ENCODE peak calls at places on chromosome 19, in six cellular contexts. Y is Panc1, J is K562, F is A549, V is HCT116, U is SK-N-SH. Q is an unnamed sample. For H3K4me1, the result is how much of the 10 kb centered on the place peaks cover.

GRCh38 chr19:36060430-36060829 is 5.7 kb downstream of the WDR62 start:
- DNase-seq in Y (no peak), J (peak), F (peak), V (no peak), U (peak), Q (peak)

GRCh38 chr19:49363265-49364082 is at the start of gene DKKL1:
- DNase-seq in Y (peak), J (peak), F (peak), V (peak), U (peak), Q (peak)

GRCh38 chr19:31675187-31675913 is 326.1 kb upstream of the TSHZ3 start:
- DNase-seq in Y (no peak), J (no peak), F (no peak), V (no peak), U (no peak), Q (no peak)

GRCh38 chr19:10139952-10140351 is 20.3 kb upstream of the EIF3G start:
- DNase-seq in Y (no peak), J (no peak), F (no peak), V (no peak), U (no peak), Q (no peak)

GRCh38 chr19:17001603-17002183 is 24.9 kb downstream of the CPAMD8 start:
- DNase-seq in Y (no peak), J (peak), F (no peak), V (no peak), U (no peak), Q (peak)

GRCh38 chr19:16365300-16365996 is 40.8 kb downstream of the KLF2 start:
- DNase-seq in Y (no peak), J (no peak), F (no peak), V (no peak), U (no peak), Q (no peak)

GRCh38 chr19:15448778-15449619 is 757 bp downstream of the WIZ start:
- DNase-seq in Y (no peak), J (peak), F (peak), V (no peak), U (peak), Q (peak)

GRCh38 chr19:2551864-2552185 is 75.9 kb downstream of the GADD45B start:
- DNase-seq in Y (no peak), J (no peak), F (no peak), V (no peak), U (no peak), Q (no peak)

GRCh38 chr19:15945301-15945700 is 3.5 kb upstream of the OR10H4 start:
- DNase-seq in Y (no peak), J (no peak), F (no peak), V (no peak), U (no peak), Q (no peak)

GRCh38 chr19:45920458-45920857 is 5.9 kb upstream of the NANOS2 start:
- DNase-seq in Y (no peak), J (no peak), F (no peak), V (no peak), U (no peak), Q (no peak)

GRCh38 chr19:35986664-35987570 is 8.1 kb upstream of the SDHAF1 start:
- DNase-seq in Y (no peak), J (peak), F (peak), V (no peak), U (peak), Q (peak)

GRCh38 chr19:2014081-2014693 is 1.3 kb downstream of the BTBD2 start:
- DNase-seq in Y (no peak), J (no peak), F (no peak), V (no peak), U (peak), Q (no peak)

GRCh38 chr19:44642375-44642774 is 1.3 kb upstream of the PVR start:
- DNase-seq in Y (no peak), J (no peak), F (no peak), V (no peak), U (no peak), Q (no peak)

GRCh38 chr19:39937094-39937493 is 2.7 kb upstream of the FCGBP start:
- DNase-seq in Y (no peak), J (no peak), F (no peak), V (no peak), U (no peak), Q (no peak)

GRCh38 chr19:2064788-2065524 is 13.9 kb upstream of the MKNK2 start:
- DNase-seq in Y (no peak), J (no peak), F (no peak), V (no peak), U (no peak), Q (no peak)

GRCh38 chr19:15288146-15288963 is 44.0 kb downstream of the BRD4 start:
- DNase-seq in Y (no peak), J (no peak), F (no peak), V (no peak), U (peak), Q (no peak)

GRCh38 chr19:17829855-17830566 is 8.7 kb upstream of the INSL3 start:
- DNase-seq in Y (peak), J (peak), F (peak), V (peak), U (peak), Q (peak)

GRCh38 chr19:55441692-55442321 is 1.3 kb downstream of the SHISA7 start:
- DNase-seq in Y (no peak), J (peak), F (no peak), V (no peak), U (no peak), Q (peak)

GRCh38 chr19:12364391-12365093 is 941 bp downstream of the ZNF442 start:
- DNase-seq in Y (no peak), J (peak), F (no peak), V (no peak), U (peak), Q (peak)

GRCh38 chr19:55305491-55305890 is 19.6 kb downstream of the TMEM150B start:
- DNase-seq in Y (no peak), J (peak), F (peak), V (no peak), U (peak), Q (peak)

GRCh38 chr19:5308471-5309437 is 31.9 kb downstream of the PTPRS start:
- DNase-seq in Y (no peak), J (peak), F (no peak), V (peak), U (peak), Q (no peak)

GRCh38 chr19:30593358-30593757 is 221.2 kb downstream of the ZNF536 start:
- DNase-seq in Y (no peak), J (no peak), F (no peak), V (no peak), U (no peak), Q (no peak)

GRCh38 chr19:42850981-42851717 is 28.4 kb downstream of the PSG1 start:
- DNase-seq in Y (peak), J (no peak), F (peak), V (peak), U (no peak), Q (no peak)

GRCh38 chr19:49672131-49672919 is 4.7 kb upstream of the PRMT1 start:
- DNase-seq in Y (no peak), J (peak), F (peak), V (peak), U (peak), Q (peak)

GRCh38 chr19:42284641-42285341 is 15.7 kb downstream of the CIC start:
- DNase-seq in Y (no peak), J (no peak), F (no peak), V (no peak), U (no peak), Q (peak)

GRCh38 chr19:41386442-41386841 is 10.1 kb downstream of the TMEM91 start:
- DNase-seq in Y (no peak), J (no peak), F (no peak), V (no peak), U (no peak), Q (no peak)

GRCh38 chr19:33325920-33326319 is 23.6 kb upstream of the CEBPA start:
- DNase-seq in Y (no peak), J (no peak), F (no peak), V (no peak), U (no peak), Q (no peak)

GRCh38 chr19:43450545-43450997 is 14.8 kb downstream of the LYPD3 start:
- DNase-seq in Y (no peak), J (no peak), F (no peak), V (no peak), U (no peak), Q (no peak)

GRCh38 chr19:2129892-2130770 is 21.2 kb downstream of the AP3D1 start:
- DNase-seq in Y (no peak), J (no peak), F (no peak), V (no peak), U (no peak), Q (no peak)

GRCh38 chr19:5913739-5914357 is at the start of gene CAPS:
- DNase-seq in Y (no peak), J (no peak), F (peak), V (no peak), U (no peak), Q (no peak)

GRCh38 chr19:28475525-28475924 is 737.4 kb downstream of the UQCRFS1 start:
- DNase-seq in Y (no peak), J (no peak), F (no peak), V (no peak), U (no peak), Q (no peak)

GRCh38 chr19:4721196-4721595 is 2.4 kb downstream of the DPP9 start:
- DNase-seq in Y (no peak), J (no peak), F (no peak), V (no peak), U (no peak), Q (no peak)

GRCh38 chr19:49335784-49336481 is 727 bp downstream of the CD37 start:
- DNase-seq in Y (no peak), J (no peak), F (no peak), V (no peak), U (no peak), Q (no peak)

GRCh38 chr19:53870485-53870844 is 2.8 kb downstream of the MYADM start:
- DNase-seq in Y (no peak), J (no peak), F (no peak), V (no peak), U (no peak), Q (no peak)

GRCh38 chr19:577439-578392 is 5.3 kb downstream of the BSG start:
- DNase-seq in Y (no peak), J (no peak), F (no peak), V (no peak), U (no peak), Q (peak)

GRCh38 chr19:572891-573825 is 762 bp downstream of the BSG start:
- DNase-seq in Y (no peak), J (peak), F (no peak), V (no peak), U (peak), Q (peak)

GRCh38 chr19:574658-575526 is 2.5 kb downstream of the BSG start:
- DNase-seq in Y (no peak), J (peak), F (no peak), V (no peak), U (no peak), Q (peak)

GRCh38 chr19:576768-577438 is 4.5 kb downstream of the BSG start:
- DNase-seq in Y (no peak), J (no peak), F (no peak), V (no peak), U (no peak), Q (no peak)

GRCh38 chr19:575527-576506 is 3.4 kb downstream of the BSG start:
- DNase-seq in Y (no peak), J (peak), F (no peak), V (no peak), U (peak), Q (peak)
- TF ChIP-seq REST in Y (no peak), J (no peak), F (no peak), V (no peak), U (no peak), Q (no peak)

DNA sequence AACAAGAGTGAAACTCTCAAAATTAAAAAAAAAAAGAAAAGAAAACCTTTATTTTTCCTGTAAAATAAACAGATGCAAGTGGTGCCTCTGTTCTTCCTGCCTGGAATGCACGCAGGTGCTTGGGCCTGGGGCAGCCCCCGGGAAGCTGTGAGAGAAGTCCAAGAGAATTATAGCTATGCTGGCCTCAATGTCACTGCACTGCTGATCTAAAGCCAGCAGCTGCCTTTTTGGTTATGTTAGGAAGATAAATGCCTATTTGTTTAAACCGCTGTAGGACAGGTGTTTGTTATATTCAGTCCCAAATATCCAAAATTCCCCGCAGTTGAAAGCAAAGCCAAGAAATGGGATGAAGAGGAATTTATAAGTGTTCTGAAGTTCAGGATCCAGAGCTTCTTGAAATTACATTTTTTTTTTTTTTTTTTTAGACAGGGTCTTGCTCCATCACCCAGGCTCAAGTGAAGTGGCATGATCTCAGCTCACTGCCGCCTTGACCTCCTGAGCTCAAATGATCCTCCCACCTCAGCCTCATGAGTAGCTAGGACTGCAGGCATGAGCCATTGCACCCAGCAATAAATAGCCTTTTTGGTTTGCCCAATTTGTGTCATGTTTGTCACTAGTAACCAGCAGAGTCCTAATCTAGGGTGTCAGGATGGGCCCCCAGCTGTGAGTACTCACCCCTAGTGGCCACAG is 2.3 kb downstream of the RINL start:
- DNase-seq in Y (no peak), J (no peak), F (no peak), V (no peak), U (no peak), Q (no peak)
- H3K4me1 ChIP-seq in Y (under half), J (under half), F (under half), V (under half), U (under half), Q (under half)

DNA sequence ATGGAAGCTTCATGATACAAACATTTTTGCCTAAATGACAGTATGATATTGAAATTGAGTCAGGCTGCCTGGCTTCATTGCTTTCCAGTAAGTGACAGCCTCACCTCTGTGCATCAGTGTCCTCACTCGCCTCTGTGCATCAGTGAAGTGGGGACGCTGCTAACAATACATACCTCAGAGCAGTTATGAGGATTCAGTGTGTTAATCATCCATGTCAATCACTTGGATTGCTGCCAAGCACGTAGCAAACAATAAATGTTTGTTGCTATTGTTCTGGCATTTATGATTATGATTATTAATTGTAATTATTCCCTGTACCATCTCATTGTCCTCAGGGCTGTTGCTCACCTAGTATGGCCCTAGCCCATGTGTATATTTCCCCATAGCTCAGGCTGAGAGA is 8.8 kb downstream of the PPP2R1A start:
- DNase-seq in Y (no peak), J (no peak), F (no peak), V (no peak), U (no peak), Q (no peak)
- TF ChIP-seq REST in Y (no peak), J (no peak), F (no peak), V (no peak), U (no peak), Q (no peak)

GRCh38 chr19:11198769-11199469 is 1.6 kb upstream of the KANK2 start:
- DNase-seq in Y (no peak), J (no peak), F (no peak), V (no peak), U (no peak), Q (no peak)
- H3K4me1 ChIP-seq in Y (under half), J (under half), F (half or more), V (under half), U (under half), Q (under half)

Q was measured in GM23338.